ENCODE peak calls at places on chromosomes 13 and 19, in nine cellular contexts. T is breast epithelium, M is GM12878, W is psoas muscle, U is H9, G is cardiac fibroblast, V is suprapubic skin, F is lower lobe of right lung, J is AG10803. K is an unnamed sample.

GRCh38 chr19:848457-848921 is 3.6 kb upstream of the ELANE start:
- DNase-seq in T (no peak), M (no peak), W (peak), U (no peak), G (no peak), V (no peak), F (no peak), J (no peak), K (no peak)

GRCh38 chr19:57815247-57816075 is 748 bp upstream of the ZNF552 start:
- DNase-seq in T (no peak), M (no peak), W (no peak), U (no peak), G (no peak), V (no peak), F (no peak), J (no peak), K (no peak)

GRCh38 chr19:810077-810855 is 11.5 kb downstream of the PLPPR3 start:
- DNase-seq in T (no peak), M (no peak), W (no peak), U (peak), G (no peak), V (no peak), F (no peak), J (no peak), K (no peak)

GRCh38 chr13:28001049-28001448 is 12.6 kb upstream of the URAD start:
- DNase-seq in T (no peak), M (no peak), W (no peak), U (no peak), G (no peak), V (no peak), F (no peak), J (no peak), K (no peak)

GRCh38 chr19:56253737-56254136 is 18.8 kb upstream of the EDDM13 start:
- DNase-seq in T (no peak), M (no peak), W (no peak), U (no peak), G (peak), V (no peak), F (no peak), J (peak), K (no peak)

GRCh38 chr13:46685006-46685730 is 111.8 kb downstream of the ESD start:
- DNase-seq in T (no peak), M (no peak), W (no peak), U (no peak), G (no peak), V (no peak), F (no peak), J (no peak), K (no peak)

GRCh38 chr19:30719189-30719990 is 347.2 kb downstream of the ZNF536 start:
- DNase-seq in T (no peak), M (no peak), W (peak), U (peak), G (peak), V (no peak), F (peak), J (peak), K (peak)

GRCh38 chr13:33710924-33711323 is 107.0 kb upstream of the RFC3 start:
- DNase-seq in T (no peak), M (no peak), W (no peak), U (no peak), G (no peak), V (no peak), F (no peak), J (no peak), K (no peak)

GRCh38 chr13:105363747-105364177 is 1171.7 kb downstream of the EFNB2 start:
- DNase-seq in T (no peak), M (no peak), W (no peak), U (no peak), G (no peak), V (no peak), F (no peak), J (no peak), K (no peak)

GRCh38 chr19:33998302-33998701 is 174.0 kb upstream of the LSM14A start:
- DNase-seq in T (no peak), M (no peak), W (no peak), U (no peak), G (no peak), V (no peak), F (no peak), J (no peak), K (no peak)

GRCh38 chr13:109055850-109056249 is 426.4 kb downstream of the MYO16 start:
- DNase-seq in T (no peak), M (no peak), W (no peak), U (no peak), G (no peak), V (no peak), F (no peak), J (no peak), K (no peak)

DNA sequence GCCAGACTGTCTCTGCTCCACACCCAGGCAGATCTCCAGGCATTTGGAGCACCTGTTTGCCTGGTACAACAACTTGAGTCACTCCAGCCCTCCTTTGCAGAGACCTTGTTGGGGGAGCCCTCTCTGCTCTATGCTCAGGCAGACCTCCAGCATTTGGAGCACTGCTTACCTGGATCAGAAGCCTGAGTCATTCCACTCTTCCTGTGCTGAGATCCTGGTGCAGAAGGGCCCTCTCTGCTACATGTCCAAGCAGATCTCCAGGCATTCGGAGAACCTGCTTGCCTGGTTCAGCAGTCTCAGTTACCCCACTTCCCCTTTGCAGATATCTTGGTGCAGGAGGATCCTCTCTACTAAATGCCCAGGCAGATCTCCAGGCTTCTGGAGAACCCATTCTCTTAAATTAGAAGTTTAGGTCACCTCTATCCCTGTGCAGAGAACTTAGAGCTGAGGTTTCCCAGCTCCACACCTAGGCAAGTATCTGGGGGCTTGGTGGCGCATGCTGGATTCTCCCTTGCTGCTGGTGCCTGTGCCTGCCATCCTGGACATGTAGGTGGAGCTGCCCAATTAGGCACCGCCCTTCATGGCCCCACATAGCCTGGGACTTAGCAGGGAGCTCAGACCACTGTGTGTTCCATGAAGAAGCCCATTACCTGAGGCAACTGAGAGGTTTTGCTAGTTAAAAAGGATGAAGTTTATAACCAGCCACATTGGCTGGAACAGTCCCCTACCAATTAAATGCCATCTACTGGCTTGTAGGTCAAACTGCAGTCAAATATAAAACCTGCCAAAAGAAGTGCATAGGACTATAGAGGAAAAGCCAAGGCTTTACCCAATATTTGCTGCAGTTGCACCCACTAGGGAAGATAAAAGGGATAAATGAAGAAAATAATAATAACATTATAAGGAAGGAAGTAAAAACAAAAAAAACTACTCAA is 97.6 kb upstream of the SLITRK6 start:
- DNase-seq in T (no peak), M (no peak), W (no peak), U (peak), G (no peak), V (no peak), F (no peak), J (no peak), K (no peak)
- TF ChIP-seq CTCF in T (no peak), M (peak), W (no peak), U (peak), G (no peak), V (no peak), F (no peak), J (no peak), K (peak)

GRCh38 chr19:17420267-17420924 is 549 bp downstream of the MVB12A start:
- DNase-seq in T (peak), M (no peak), W (peak), U (peak), G (no peak), V (peak), F (peak), J (no peak), K (peak)
- TF ChIP-seq CTCF in T (no peak), M (peak), W (no peak), U (peak), G (no peak), V (no peak), F (peak), J (no peak), K (no peak)

DNA sequence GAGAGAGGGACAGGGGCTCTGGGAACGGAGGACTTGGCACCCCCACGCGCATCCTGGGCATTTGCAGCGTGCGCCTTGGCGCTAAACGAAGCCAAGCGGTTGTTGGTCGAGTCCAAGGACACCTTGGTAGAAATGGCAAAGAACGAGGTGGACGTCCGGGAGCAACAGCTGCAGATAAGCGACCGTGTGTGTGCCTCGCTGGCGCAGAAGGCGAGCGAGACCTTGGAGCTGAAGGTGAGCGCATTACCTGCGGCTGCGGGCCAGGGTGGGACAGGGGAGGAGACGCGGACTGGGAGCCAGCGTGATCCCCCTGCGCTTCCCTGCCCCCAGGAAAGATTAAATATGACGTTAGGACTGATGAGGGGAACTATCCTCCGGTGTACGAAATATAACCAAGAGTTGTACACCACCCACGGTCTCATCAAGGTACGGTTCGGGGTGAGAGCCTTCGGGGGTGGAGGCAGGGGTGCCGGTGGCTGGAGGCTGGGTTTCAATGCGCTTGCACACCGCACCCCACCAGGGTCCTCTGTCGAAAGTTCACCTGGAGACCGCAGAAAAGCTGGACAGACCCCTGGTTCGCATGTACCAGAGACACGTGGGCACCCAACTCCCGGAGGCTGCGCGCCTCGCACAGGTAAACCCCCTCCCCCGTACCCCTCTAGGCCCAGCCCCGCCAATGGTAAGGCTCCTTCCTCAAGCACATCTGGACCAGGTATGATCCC is 27.8 kb upstream of the CASP14 start:
- DNase-seq in T (no peak), M (no peak), W (no peak), U (no peak), G (no peak), V (no peak), F (no peak), J (no peak), K (no peak)
- TF ChIP-seq CTCF in T (no peak), M (no peak), W (no peak), U (no peak), G (no peak), V (no peak), F (no peak), J (no peak), K (no peak)

GRCh38 chr13:86741762-86742285 is 929.3 kb upstream of the SLITRK5 start:
- DNase-seq in T (no peak), M (no peak), W (no peak), U (no peak), G (no peak), V (no peak), F (no peak), J (no peak), K (no peak)
- TF ChIP-seq CTCF in T (no peak), M (no peak), W (no peak), U (peak), G (no peak), V (no peak), F (no peak), J (no peak), K (no peak)

DNA sequence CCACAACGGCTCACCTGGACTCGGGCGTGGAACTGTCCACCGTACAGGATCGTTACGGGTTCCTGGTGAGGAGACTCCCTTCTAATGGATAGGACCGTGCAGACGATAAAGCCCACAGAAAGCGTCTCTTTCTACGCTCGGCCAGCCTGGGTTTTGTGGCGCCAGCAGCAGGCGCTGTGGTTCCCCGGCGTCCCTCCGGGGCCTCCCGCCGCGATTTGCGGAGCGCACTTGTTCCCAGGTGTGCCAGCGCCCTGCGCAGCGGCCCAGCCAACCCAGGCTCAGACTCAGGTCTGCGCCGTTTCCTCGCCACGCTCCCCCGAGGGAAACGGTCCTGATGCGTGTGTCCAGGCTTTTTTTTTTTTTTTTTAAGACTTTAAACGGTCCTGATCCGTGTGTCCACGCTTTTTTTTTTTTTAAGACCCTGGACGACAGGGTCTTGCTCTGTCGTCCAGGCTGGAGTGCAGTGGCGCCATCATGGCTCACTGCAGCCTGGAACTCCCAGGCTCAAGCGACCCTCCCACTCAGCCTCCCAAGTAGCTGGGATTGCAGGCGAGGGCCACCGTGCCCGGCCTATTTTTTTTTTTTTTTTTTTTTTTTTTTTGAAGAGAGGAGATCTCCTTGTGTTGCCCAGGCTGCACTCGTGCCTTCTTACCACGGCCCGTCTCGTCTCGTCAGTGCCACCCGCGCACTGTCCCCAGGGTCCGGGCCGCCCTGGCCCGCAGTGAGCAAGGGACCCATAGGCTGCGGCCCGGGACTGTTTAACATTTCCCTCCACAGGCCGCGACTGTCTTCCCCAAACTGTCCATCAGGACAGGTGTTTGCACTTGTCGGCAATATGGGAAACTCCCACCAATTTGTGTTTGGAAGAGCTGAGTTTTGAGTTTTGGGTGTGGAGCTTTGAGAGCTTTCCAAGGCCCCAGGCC is 23.8 kb downstream of the GJA3 start:
- DNase-seq in T (no peak), M (no peak), W (no peak), U (peak), G (no peak), V (no peak), F (no peak), J (no peak), K (peak)
- TF ChIP-seq CTCF in T (no peak), M (peak), W (peak), U (peak), G (peak), V (no peak), F (peak), J (peak), K (peak)

DNA sequence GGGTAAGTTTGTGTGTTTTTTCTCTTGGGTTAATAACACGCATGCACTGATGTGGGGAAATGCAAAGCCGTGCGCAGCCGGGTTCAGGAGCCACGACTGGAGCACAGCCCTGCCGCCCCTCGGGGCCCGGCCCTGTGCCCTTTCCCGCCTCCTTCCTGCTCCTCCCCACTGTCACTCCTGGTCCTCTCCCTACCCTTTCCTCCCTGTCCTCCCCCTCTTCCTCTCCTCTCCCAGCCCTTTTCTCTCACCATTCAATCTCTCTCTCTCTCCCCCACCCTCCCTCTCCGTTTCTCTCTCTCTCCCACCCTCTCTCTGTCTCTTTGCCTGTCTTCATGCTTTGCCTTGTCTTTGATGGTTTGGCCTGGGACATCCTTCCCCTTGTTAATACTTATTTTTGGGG is 27.2 kb downstream of the PLEKHJ1 start:
- DNase-seq in T (no peak), M (no peak), W (no peak), U (no peak), G (no peak), V (no peak), F (no peak), J (no peak), K (no peak)
- TF ChIP-seq CTCF in T (no peak), M (no peak), W (no peak), U (peak), G (no peak), V (no peak), F (no peak), J (no peak), K (no peak)

GRCh38 chr13:99605417-99606321 is 104.4 kb downstream of the TM9SF2 start:
- DNase-seq in T (no peak), M (no peak), W (peak), U (peak), G (no peak), V (no peak), F (peak), J (peak), K (peak)
- TF ChIP-seq CTCF in T (no peak), M (peak), W (peak), U (peak), G (peak), V (no peak), F (no peak), J (peak), K (no peak)

GRCh38 chr19:2045501-2046045 is 5.5 kb downstream of the MKNK2 start:
- DNase-seq in T (no peak), M (no peak), W (peak), U (no peak), G (no peak), V (no peak), F (no peak), J (no peak), K (no peak)

GRCh38 chr19:2047449-2048103 is 3.5 kb downstream of the MKNK2 start:
- DNase-seq in T (no peak), M (no peak), W (peak), U (peak), G (peak), V (peak), F (peak), J (peak), K (no peak)

GRCh38 chr19:2048104-2048958 is 2.7 kb downstream of the MKNK2 start:
- DNase-seq in T (no peak), M (no peak), W (no peak), U (peak), G (no peak), V (peak), F (no peak), J (no peak), K (no peak)

GRCh38 chr19:2046046-2046907 is 4.8 kb downstream of the MKNK2 start:
- DNase-seq in T (no peak), M (no peak), W (no peak), U (peak), G (no peak), V (no peak), F (no peak), J (no peak), K (no peak)

DNA sequence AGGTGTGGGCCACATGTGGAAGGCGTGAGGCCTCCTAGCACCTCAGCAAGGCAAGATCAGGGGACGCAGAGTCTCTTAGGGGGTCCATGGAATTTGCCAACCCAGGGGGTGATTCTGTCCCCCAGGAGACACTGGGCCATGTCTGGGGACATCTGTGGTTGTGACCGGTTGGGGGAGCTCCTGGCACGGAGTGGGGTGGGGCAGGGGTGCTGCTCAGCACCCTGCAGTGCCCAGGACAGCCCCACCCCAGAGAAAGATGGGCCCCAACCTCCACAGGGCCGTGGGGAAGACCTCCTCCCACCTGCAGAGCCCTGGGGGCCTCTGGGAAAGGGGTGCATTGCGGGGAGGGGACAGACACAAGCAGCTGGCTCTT is 4.0 kb downstream of the MKNK2 start:
- DNase-seq in T (no peak), M (no peak), W (no peak), U (no peak), G (no peak), V (no peak), F (no peak), J (no peak), K (no peak)
- TF ChIP-seq CTCF in T (no peak), M (peak), W (no peak), U (no peak), G (no peak), V (no peak), F (no peak), J (no peak), K (no peak)

K was measured in nephron progenitor cell.